ENCODE peak calls at places on chromosomes 13 and 19, in seven cellular contexts. V is astrocyte of the cerebellum; M is epithelial cell of prostate; T is KG1; O is activated CD4-positive, CD25-positive, alpha-beta regulatory T cell; C is left ventricle myocardium inferior; G is breast epithelium. I is an unnamed sample.

GRCh38 chr19:47523473-47523872 is 8.6 kb upstream of the NAPA start:
- DNase-seq in M (no peak), V (no peak), T (no peak), G (no peak), O (no peak), C (no peak), I (no peak)

GRCh38 chr13:45374917-45375316 is 33.9 kb upstream of the TPT1 start:
- DNase-seq in C (no peak), O (no peak), G (no peak), T (no peak), M (no peak), V (no peak), I (no peak)

GRCh38 chr13:75771818-75772217 is 135.7 kb downstream of the LMO7 start:
- DNase-seq in M (no peak), O (no peak), C (no peak), G (no peak), V (peak), T (no peak), I (no peak)

GRCh38 chr19:31963741-31964140 is 381.7 kb upstream of the ZNF507 start:
- DNase-seq in M (no peak), V (no peak), C (peak), T (no peak), G (no peak), O (no peak), I (no peak)

GRCh38 chr19:45528744-45529453 is 21.6 kb downstream of the VASP start:
- DNase-seq in G (peak), O (no peak), M (no peak), V (no peak), C (no peak), T (no peak), I (peak)

GRCh38 chr19:32421589-32422361 is 16.2 kb downstream of the DPY19L3 start:
- DNase-seq in T (peak), V (no peak), G (no peak), M (no peak), O (no peak), C (no peak), I (no peak)

GRCh38 chr13:110973007-110973700 is 58.3 kb upstream of the ANKRD10 start:
- DNase-seq in V (no peak), M (no peak), O (no peak), T (no peak), G (no peak), C (no peak), I (no peak)

GRCh38 chr19:15640294-15640903 is at the start of gene CYP4F3:
- DNase-seq in C (peak), O (no peak), G (peak), M (peak), V (no peak), T (no peak), I (no peak)

GRCh38 chr19:39126593-39127187 is 1.1 kb downstream of the PAK4 start:
- DNase-seq in T (no peak), V (peak), M (no peak), O (no peak), C (no peak), G (no peak), I (peak)

GRCh38 chr19:15612342-15612741 is 2.7 kb upstream of the CYP4F8 start:
- DNase-seq in O (no peak), T (no peak), C (no peak), G (no peak), V (no peak), M (no peak), I (no peak)

GRCh38 chr13:19864018-19864338 is 529 bp upstream of the ZMYM5 start:
- DNase-seq in T (peak), C (peak), M (no peak), V (no peak), O (peak), G (peak), I (peak)

GRCh38 chr13:32121316-32121715 is 89.7 kb downstream of the FRY start:
- DNase-seq in T (no peak), O (no peak), M (no peak), C (no peak), V (no peak), G (no peak), I (no peak)

GRCh38 chr19:38669532-38669931 is 22.1 kb downstream of the ACTN4 start:
- DNase-seq in T (no peak), C (no peak), M (no peak), V (no peak), G (no peak), O (no peak), I (no peak)

GRCh38 chr13:41645313-41645712 is 188.0 kb downstream of the RGCC start:
- DNase-seq in M (no peak), T (no peak), V (peak), G (no peak), O (no peak), C (no peak), I (peak)

GRCh38 chr13:107301724-107302374 is 733.9 kb upstream of the ARGLU1 start:
- DNase-seq in O (no peak), C (no peak), M (no peak), V (no peak), G (no peak), T (no peak), I (no peak)

GRCh38 chr13:69389899-69390298 is 717.7 kb upstream of the ATXN8OS start:
- DNase-seq in G (no peak), T (no peak), C (no peak), V (no peak), O (no peak), M (no peak), I (peak)

GRCh38 chr19:55340144-55340783 is 588 bp downstream of the KMT5C start:
- DNase-seq in M (no peak), O (no peak), T (no peak), G (no peak), V (no peak), C (no peak), I (peak)

GRCh38 chr13:112690242-112690943 is 555 bp downstream of the ATP11A start:
- DNase-seq in O (no peak), C (peak), M (no peak), T (no peak), V (peak), G (no peak), I (peak)

GRCh38 chr13:65445340-65445739 is 1784.8 kb downstream of the PCDH9 start:
- DNase-seq in O (no peak), G (no peak), V (no peak), T (no peak), M (no peak), C (no peak), I (no peak)

GRCh38 chr13:65746522-65746921 is 1483.6 kb downstream of the PCDH9 start:
- DNase-seq in C (no peak), T (no peak), V (no peak), G (no peak), O (no peak), M (no peak), I (no peak)

GRCh38 chr19:9872618-9873242 is 37.6 kb downstream of the PIN1 start:
- DNase-seq in C (no peak), O (no peak), M (no peak), T (no peak), V (no peak), G (no peak), I (no peak)

GRCh38 chr19:5891938-5892771 is 11.4 kb downstream of the NDUFA11 start:
- DNase-seq in T (no peak), C (no peak), G (no peak), M (no peak), O (no peak), V (no peak), I (peak)

GRCh38 chr19:45591004-45591637 is 6.5 kb upstream of the OPA3 start:
- DNase-seq in M (no peak), G (peak), V (no peak), C (no peak), O (no peak), T (no peak), I (peak)

GRCh38 chr13:33711441-33711840 is 106.5 kb upstream of the RFC3 start:
- DNase-seq in V (no peak), M (no peak), O (no peak), C (no peak), G (no peak), T (no peak), I (no peak)

GRCh38 chr19:18280247-18281081 is 958 bp downstream of the JUND start:
- DNase-seq in T (peak), V (no peak), M (peak), C (peak), G (peak), O (peak), I (peak)

GRCh38 chr13:54449922-54450321 is 1421.3 kb downstream of the OLFM4 start:
- DNase-seq in V (no peak), C (no peak), G (no peak), O (no peak), M (no peak), T (no peak), I (no peak)

GRCh38 chr13:84672616-84673015 is 790.3 kb upstream of the SLITRK1 start:
- DNase-seq in M (no peak), C (no peak), V (no peak), O (no peak), G (no peak), T (no peak), I (no peak)

GRCh38 chr13:99577934-99578917 is 77.0 kb downstream of the TM9SF2 start:
- DNase-seq in O (no peak), V (no peak), C (no peak), T (no peak), M (no peak), G (no peak), I (no peak)

GRCh38 chr19:10021863-10022262 is 8.6 kb downstream of the RDH8 start:
- DNase-seq in V (no peak), G (no peak), C (no peak), T (no peak), M (no peak), O (no peak), I (no peak)

GRCh38 chr13:33236021-33236420 is 49.5 kb downstream of the STARD13 start:
- DNase-seq in M (no peak), V (no peak), C (no peak), G (no peak), T (no peak), O (no peak), I (no peak)

GRCh38 chr13:102122147-102122546 is 279.7 kb downstream of the FGF14 start:
- DNase-seq in O (no peak), C (no peak), M (no peak), V (no peak), T (no peak), G (no peak), I (no peak)

GRCh38 chr13:35621989-35622388 is 145.5 kb upstream of the MAB21L1 start:
- DNase-seq in G (no peak), T (no peak), O (no peak), V (no peak), C (no peak), M (peak), I (no peak)

GRCh38 chr13:112771877-112772538 is 82.2 kb downstream of the ATP11A start:
- DNase-seq in O (no peak), G (no peak), T (no peak), M (no peak), V (no peak), C (no peak), I (no peak)